ENCODE peak calls at places on chromosomes 11 and 22, in ten cellular contexts. K is NCI-H2171 treated with DMSO at 0.1 percent for 48 hours; U is naive thymus-derived CD4-positive, alpha-beta T cell; D is CD14-positive monocyte; X is EL; S is kidney glomerular epithelial cell; F is islet precursor cell; Y is substantia nigra; Q is psoas muscle; J is fibroblast of lung. Z is an unnamed sample.

GRCh38 chr22:39731881-39732555 is 161.5 kb downstream of the CACNA1I start:
- DNase-seq in D (no peak), Y (no peak), Q (no peak), U (no peak), K (peak), F (peak), J (no peak), S (no peak), X (no peak), Z (peak)

GRCh38 chr22:40789131-40789530 is 30.0 kb downstream of the SLC25A17 start:
- DNase-seq in J (no peak), F (no peak), X (no peak), S (no peak), Y (no peak), D (no peak), Q (no peak), U (no peak), K (no peak), Z (no peak)

GRCh38 chr22:44181033-44181911 is 547 bp downstream of the PARVG start:
- DNase-seq in J (peak), X (no peak), K (no peak), Q (no peak), U (peak), F (peak), S (no peak), D (peak), Y (no peak), Z (no peak)

GRCh38 chr11:66289548-66290331 is 797 bp upstream of the YIF1A start:
- DNase-seq in S (peak), Q (peak), D (no peak), J (no peak), F (peak), K (peak), Y (no peak), X (no peak), U (peak), Z (peak)

GRCh38 chr11:100525635-100526034 is 161.5 kb upstream of the ARHGAP42 start:
- DNase-seq in F (peak), X (peak), D (no peak), S (no peak), Q (no peak), U (no peak), Y (no peak), J (no peak), K (no peak), Z (peak)

GRCh38 chr22:31321421-31321820 is 24.7 kb downstream of the PATZ1 start:
- DNase-seq in F (peak), J (no peak), Y (no peak), U (no peak), D (no peak), X (no peak), K (no peak), Q (no peak), S (no peak), Z (no peak)

GRCh38 chr22:25060522-25061071 is 108.1 kb downstream of the KIAA1671 start:
- DNase-seq in D (no peak), F (no peak), J (no peak), Y (no peak), Q (no peak), X (no peak), K (no peak), S (no peak), U (peak), Z (no peak)

GRCh38 chr11:132909016-132909606 is 623.2 kb downstream of the OPCML start:
- DNase-seq in Q (no peak), U (no peak), S (peak), Y (no peak), D (no peak), J (no peak), X (no peak), K (no peak), F (no peak), Z (no peak)

GRCh38 chr22:40666151-40666848 is 13.0 kb upstream of the MCHR1 start:
- DNase-seq in Q (no peak), X (peak), Y (no peak), U (no peak), F (no peak), J (peak), D (no peak), S (no peak), K (no peak), Z (no peak)

GRCh38 chr11:5767056-5767455 is 13.0 kb downstream of the OR52N4 start:
- DNase-seq in X (no peak), J (peak), U (no peak), Y (no peak), Q (no peak), D (no peak), F (no peak), K (no peak), S (no peak), Z (no peak)

GRCh38 chr11:45929486-45930030 is 7.1 kb downstream of the LARGE2 start:
- DNase-seq in Y (no peak), U (no peak), J (no peak), X (peak), K (no peak), F (peak), D (peak), Q (no peak), S (no peak), Z (no peak)

GRCh38 chr11:118914178-118914918 is 11.4 kb downstream of the BCL9L start:
- DNase-seq in J (peak), S (no peak), X (no peak), D (no peak), Y (peak), F (peak), K (no peak), U (peak), Q (peak), Z (peak)

GRCh38 chr22:43047605-43048004 is 32.7 kb upstream of the PACSIN2 start:
- DNase-seq in X (no peak), F (no peak), J (no peak), K (no peak), D (no peak), U (no peak), Y (no peak), Q (no peak), S (no peak), Z (no peak)

GRCh38 chr11:65489061-65489705 is 9.7 kb upstream of the MALAT1 start:
- DNase-seq in D (no peak), F (peak), Y (no peak), J (peak), X (peak), S (no peak), Q (peak), U (no peak), K (no peak), Z (peak)

GRCh38 chr22:44709881-44710400 is 7.9 kb downstream of the PRR5 start:
- DNase-seq in K (no peak), S (no peak), F (no peak), Q (no peak), X (no peak), U (no peak), J (no peak), Y (no peak), D (no peak), Z (no peak)

GRCh38 chr11:128476729-128477128 is 110.6 kb downstream of the ETS1 start:
- DNase-seq in J (peak), U (peak), S (no peak), X (no peak), K (no peak), Q (no peak), D (no peak), F (peak), Y (no peak), Z (no peak)

GRCh38 chr11:126185200-126186030 is 26.0 kb downstream of the RPUSD4 start:
- DNase-seq in S (no peak), Q (no peak), K (no peak), X (no peak), U (peak), Y (no peak), J (no peak), D (no peak), F (peak), Z (no peak)

GRCh38 chr22:41801147-41801819 is 804 bp downstream of the CCDC134 start:
- DNase-seq in D (no peak), Y (no peak), F (no peak), X (no peak), S (no peak), U (no peak), Q (no peak), K (no peak), J (no peak), Z (no peak)

GRCh38 chr22:22820626-22821025 is 67.0 kb upstream of the IGLL5 start:
- DNase-seq in S (no peak), F (no peak), Q (no peak), D (no peak), X (no peak), Y (no peak), U (peak), J (no peak), K (no peak), Z (no peak)

GRCh38 chr11:69241075-69241740 is 52.7 kb upstream of the MYEOV start:
- DNase-seq in Y (no peak), S (no peak), J (no peak), D (no peak), Q (no peak), U (no peak), X (no peak), K (no peak), F (peak), Z (peak)

GRCh38 chr11:133896642-133897330 is 51.5 kb upstream of the SPATA19 start:
- DNase-seq in X (no peak), D (peak), K (no peak), Y (no peak), S (no peak), J (no peak), F (peak), U (no peak), Q (no peak), Z (peak)

GRCh38 chr11:123509737-123510578 is 79.9 kb downstream of the GRAMD1B start:
- DNase-seq in U (no peak), S (no peak), X (peak), K (peak), J (peak), Y (peak), D (no peak), Q (no peak), F (peak), Z (peak)

GRCh38 chr11:76980196-76980595 is 54.0 kb upstream of the B3GNT6 start:
- DNase-seq in F (no peak), X (no peak), U (no peak), Y (no peak), J (no peak), S (no peak), Q (no peak), K (no peak), D (no peak), Z (no peak)

GRCh38 chr11:116519499-116519898 is 253.3 kb downstream of the BUD13 start:
- DNase-seq in U (no peak), J (no peak), F (peak), Y (no peak), S (no peak), Q (no peak), K (no peak), D (no peak), X (no peak), Z (peak)

GRCh38 chr11:75786101-75786736 is 17.6 kb downstream of the DGAT2 start:
- DNase-seq in J (no peak), Y (no peak), K (no peak), S (no peak), Q (no peak), X (no peak), U (no peak), F (no peak), D (no peak), Z (no peak)

GRCh38 chr11:112697779-112698178 is 263.4 kb upstream of the NCAM1 start:
- DNase-seq in X (no peak), F (no peak), Q (no peak), S (no peak), J (no peak), K (no peak), D (no peak), Y (no peak), U (no peak), Z (no peak)

GRCh38 chr11:69000831-69001245 is 12.2 kb downstream of the MRGPRF start:
- DNase-seq in X (peak), K (peak), Q (no peak), S (peak), Y (no peak), J (peak), U (no peak), D (no peak), F (peak), Z (peak)

GRCh38 chr11:1397862-1398505 is 8.2 kb downstream of the BRSK2 start:
- DNase-seq in Y (no peak), J (no peak), F (no peak), S (no peak), Q (peak), U (no peak), D (no peak), K (no peak), X (no peak), Z (no peak)

GRCh38 chr22:41818596-41818995 is 14.3 kb upstream of the SREBF2 start:
- DNase-seq in S (no peak), Q (no peak), F (no peak), U (no peak), Y (no peak), J (no peak), D (no peak), X (no peak), K (no peak), Z (no peak)